ENCODE peak calls at places on chromosomes 5 and 9, in nine cellular contexts. One of them, this sample, is unnamed.

GRCh38 chr5:59069438-59070079 is 486.7 kb downstream of the RAB3C start:
- DNase-seq in progenitor cell of endocrine pancreas: no peak
- DNase-seq in psoas muscle: no peak
- DNase-seq in HFFc6: peak
- DNase-seq in Peyer's patch: no peak
- DNase-seq in body of pancreas: peak
- DNase-seq in GM13977: no peak
- DNase-seq in transverse colon: no peak
- DNase-seq in hepatocyte: peak
- DNase-seq in this sample: peak

GRCh38 chr5:180068519-180069090 is 3.0 kb downstream of the RNF130 start:
- DNase-seq in hepatocyte: no peak
- DNase-seq in GM13977: no peak
- DNase-seq in psoas muscle: no peak
- DNase-seq in transverse colon: no peak
- DNase-seq in body of pancreas: no peak
- DNase-seq in progenitor cell of endocrine pancreas: no peak
- DNase-seq in Peyer's patch: no peak
- DNase-seq in HFFc6: no peak
- DNase-seq in this sample: no peak

GRCh38 chr9:14251146-14252071 is 62.5 kb downstream of the NFIB start:
- DNase-seq in psoas muscle: peak
- DNase-seq in Peyer's patch: no peak
- DNase-seq in hepatocyte: peak
- DNase-seq in transverse colon: peak
- DNase-seq in body of pancreas: peak
- DNase-seq in GM13977: no peak
- DNase-seq in HFFc6: peak
- DNase-seq in progenitor cell of endocrine pancreas: peak
- DNase-seq in this sample: peak

GRCh38 chr5:72244862-72245371 is 75.1 kb downstream of the MRPS27 start:
- DNase-seq in GM13977: peak
- DNase-seq in psoas muscle: no peak
- DNase-seq in body of pancreas: peak
- DNase-seq in HFFc6: peak
- DNase-seq in transverse colon: no peak
- DNase-seq in progenitor cell of endocrine pancreas: no peak
- DNase-seq in Peyer's patch: no peak
- DNase-seq in hepatocyte: peak
- DNase-seq in this sample: peak

GRCh38 chr5:84287964-84288363 is 96.7 kb downstream of the EDIL3 start:
- DNase-seq in psoas muscle: no peak
- DNase-seq in GM13977: no peak
- DNase-seq in transverse colon: no peak
- DNase-seq in hepatocyte: no peak
- DNase-seq in body of pancreas: no peak
- DNase-seq in Peyer's patch: no peak
- DNase-seq in progenitor cell of endocrine pancreas: no peak
- DNase-seq in HFFc6: no peak
- DNase-seq in this sample: peak

GRCh38 chr5:13780081-13780480 is 164.4 kb downstream of the DNAH5 start:
- DNase-seq in Peyer's patch: no peak
- DNase-seq in hepatocyte: no peak
- DNase-seq in body of pancreas: no peak
- DNase-seq in transverse colon: no peak
- DNase-seq in HFFc6: no peak
- DNase-seq in progenitor cell of endocrine pancreas: no peak
- DNase-seq in GM13977: no peak
- DNase-seq in psoas muscle: no peak
- DNase-seq in this sample: no peak

GRCh38 chr5:95842955-95843544 is 20.5 kb upstream of the GLRX start:
- DNase-seq in body of pancreas: peak
- DNase-seq in hepatocyte: peak
- DNase-seq in transverse colon: peak
- DNase-seq in GM13977: peak
- DNase-seq in Peyer's patch: peak
- DNase-seq in HFFc6: peak
- DNase-seq in progenitor cell of endocrine pancreas: no peak
- DNase-seq in psoas muscle: peak
- DNase-seq in this sample: peak

GRCh38 chr9:111691686-111692329 is 30.4 kb downstream of the GNG10 start:
- DNase-seq in transverse colon: no peak
- DNase-seq in psoas muscle: no peak
- DNase-seq in progenitor cell of endocrine pancreas: no peak
- DNase-seq in body of pancreas: no peak
- DNase-seq in HFFc6: peak
- DNase-seq in Peyer's patch: no peak
- DNase-seq in GM13977: no peak
- DNase-seq in hepatocyte: peak
- DNase-seq in this sample: no peak

GRCh38 chr9:33130961-33131360 is 36.2 kb downstream of the B4GALT1 start:
- DNase-seq in HFFc6: no peak
- DNase-seq in transverse colon: no peak
- DNase-seq in hepatocyte: no peak
- DNase-seq in GM13977: no peak
- DNase-seq in progenitor cell of endocrine pancreas: no peak
- DNase-seq in body of pancreas: no peak
- DNase-seq in psoas muscle: no peak
- DNase-seq in Peyer's patch: no peak
- DNase-seq in this sample: no peak

GRCh38 chr9:118992813-118993747 is 376.2 kb downstream of the BRINP1 start:
- DNase-seq in progenitor cell of endocrine pancreas: no peak
- DNase-seq in body of pancreas: peak
- DNase-seq in psoas muscle: no peak
- DNase-seq in Peyer's patch: no peak
- DNase-seq in GM13977: no peak
- DNase-seq in HFFc6: no peak
- DNase-seq in transverse colon: no peak
- DNase-seq in hepatocyte: peak
- DNase-seq in this sample: no peak

GRCh38 chr5:115895821-115896220 is 54.1 kb downstream of the AP3S1 start:
- DNase-seq in progenitor cell of endocrine pancreas: no peak
- DNase-seq in psoas muscle: no peak
- DNase-seq in transverse colon: no peak
- DNase-seq in HFFc6: peak
- DNase-seq in Peyer's patch: no peak
- DNase-seq in body of pancreas: no peak
- DNase-seq in GM13977: no peak
- DNase-seq in hepatocyte: no peak
- DNase-seq in this sample: no peak

GRCh38 chr9:89023788-89024187 is 32.5 kb downstream of the S1PR3 start:
- DNase-seq in HFFc6: no peak
- DNase-seq in transverse colon: no peak
- DNase-seq in psoas muscle: no peak
- DNase-seq in Peyer's patch: no peak
- DNase-seq in hepatocyte: no peak
- DNase-seq in progenitor cell of endocrine pancreas: no peak
- DNase-seq in body of pancreas: no peak
- DNase-seq in GM13977: no peak
- DNase-seq in this sample: no peak

GRCh38 chr5:54062958-54063357 is 247.4 kb downstream of the ARL15 start:
- DNase-seq in GM13977: no peak
- DNase-seq in transverse colon: no peak
- DNase-seq in Peyer's patch: no peak
- DNase-seq in hepatocyte: no peak
- DNase-seq in progenitor cell of endocrine pancreas: no peak
- DNase-seq in psoas muscle: no peak
- DNase-seq in body of pancreas: no peak
- DNase-seq in HFFc6: peak
- DNase-seq in this sample: no peak

GRCh38 chr9:86794356-86795046 is 152.8 kb downstream of the GAS1 start:
- DNase-seq in Peyer's patch: no peak
- DNase-seq in hepatocyte: peak
- DNase-seq in transverse colon: no peak
- DNase-seq in HFFc6: peak
- DNase-seq in psoas muscle: no peak
- DNase-seq in GM13977: no peak
- DNase-seq in body of pancreas: no peak
- DNase-seq in progenitor cell of endocrine pancreas: no peak
- DNase-seq in this sample: no peak

GRCh38 chr5:114097570-114097969 is 264.3 kb upstream of the KCNN2 start:
- DNase-seq in Peyer's patch: no peak
- DNase-seq in progenitor cell of endocrine pancreas: no peak
- DNase-seq in hepatocyte: no peak
- DNase-seq in HFFc6: no peak
- DNase-seq in psoas muscle: no peak
- DNase-seq in GM13977: no peak
- DNase-seq in body of pancreas: no peak
- DNase-seq in transverse colon: no peak
- DNase-seq in this sample: no peak

GRCh38 chr5:52693279-52693678 is 94.4 kb upstream of the ITGA1 start:
- DNase-seq in Peyer's patch: peak
- DNase-seq in transverse colon: peak
- DNase-seq in progenitor cell of endocrine pancreas: no peak
- DNase-seq in body of pancreas: peak
- DNase-seq in HFFc6: peak
- DNase-seq in hepatocyte: peak
- DNase-seq in GM13977: peak
- DNase-seq in psoas muscle: peak
- DNase-seq in this sample: peak

GRCh38 chr5:139383993-139384590 is 995 bp upstream of the SLC23A1 start:
- DNase-seq in hepatocyte: no peak
- DNase-seq in body of pancreas: no peak
- DNase-seq in transverse colon: no peak
- DNase-seq in HFFc6: no peak
- DNase-seq in progenitor cell of endocrine pancreas: no peak
- DNase-seq in psoas muscle: no peak
- DNase-seq in Peyer's patch: no peak
- DNase-seq in GM13977: no peak
- DNase-seq in this sample: no peak

GRCh38 chr5:139148986-139149385 is 49.2 kb downstream of the SIL1 start:
- DNase-seq in transverse colon: no peak
- DNase-seq in GM13977: no peak
- DNase-seq in progenitor cell of endocrine pancreas: no peak
- DNase-seq in Peyer's patch: no peak
- DNase-seq in HFFc6: no peak
- DNase-seq in hepatocyte: no peak
- DNase-seq in psoas muscle: no peak
- DNase-seq in body of pancreas: no peak
- DNase-seq in this sample: no peak

GRCh38 chr5:156201793-156202388 is 125.1 kb upstream of the SGCD start:
- DNase-seq in transverse colon: no peak
- DNase-seq in progenitor cell of endocrine pancreas: no peak
- DNase-seq in body of pancreas: peak
- DNase-seq in GM13977: no peak
- DNase-seq in Peyer's patch: no peak
- DNase-seq in HFFc6: no peak
- DNase-seq in hepatocyte: peak
- DNase-seq in psoas muscle: no peak
- DNase-seq in this sample: no peak

DNA sequence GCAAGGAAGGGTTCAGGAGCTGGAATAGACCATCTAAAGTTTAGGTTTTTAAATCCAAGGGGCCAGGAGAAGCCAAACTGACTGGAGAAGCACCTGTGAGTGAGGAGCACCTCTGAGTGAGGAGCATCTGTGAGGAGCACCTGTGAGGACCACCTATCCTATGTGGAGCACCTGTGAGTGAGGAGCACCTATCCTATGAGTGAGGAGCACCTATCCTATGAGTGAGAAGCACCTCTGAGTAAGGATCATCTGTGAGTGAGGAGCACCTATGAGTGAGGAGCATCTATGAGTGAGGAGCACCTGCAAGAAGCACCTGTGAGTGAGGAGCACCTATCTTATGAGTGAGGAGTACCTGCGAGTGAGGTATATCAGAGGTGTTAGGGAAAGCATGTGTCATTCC is 8.0 kb upstream of the OR1Q1 start:
- DNase-seq in psoas muscle: no peak
- DNase-seq in GM13977: no peak
- DNase-seq in transverse colon: no peak
- DNase-seq in HFFc6: no peak
- DNase-seq in Peyer's patch: no peak
- DNase-seq in hepatocyte: no peak
- DNase-seq in body of pancreas: no peak
- DNase-seq in progenitor cell of endocrine pancreas: no peak
- DNase-seq in this sample: no peak
- TF ChIP-seq CTCF in psoas muscle: no peak
- TF ChIP-seq CTCF in GM13977: no peak
- TF ChIP-seq CTCF in transverse colon: no peak
- TF ChIP-seq CTCF in HFFc6: no peak
- TF ChIP-seq CTCF in Peyer's patch: no peak
- TF ChIP-seq CTCF in hepatocyte: no peak
- TF ChIP-seq CTCF in body of pancreas: no peak
- TF ChIP-seq CTCF in progenitor cell of endocrine pancreas: no peak
- TF ChIP-seq CTCF in this sample: no peak

GRCh38 chr9:131475956-131476776 is 26.6 kb upstream of the POMT1 start:
- DNase-seq in transverse colon: no peak
- DNase-seq in psoas muscle: no peak
- DNase-seq in body of pancreas: no peak
- DNase-seq in GM13977: no peak
- DNase-seq in progenitor cell of endocrine pancreas: no peak
- DNase-seq in hepatocyte: no peak
- DNase-seq in Peyer's patch: no peak
- DNase-seq in HFFc6: no peak
- DNase-seq in this sample: no peak
- TF ChIP-seq CTCF in transverse colon: peak
- TF ChIP-seq CTCF in psoas muscle: peak
- TF ChIP-seq CTCF in body of pancreas: no peak
- TF ChIP-seq CTCF in GM13977: peak
- TF ChIP-seq CTCF in progenitor cell of endocrine pancreas: peak
- TF ChIP-seq CTCF in hepatocyte: peak
- TF ChIP-seq CTCF in Peyer's patch: peak
- TF ChIP-seq CTCF in HFFc6: peak
- TF ChIP-seq CTCF in this sample: no peak

GRCh38 chr5:55657443-55657842 is 54.7 kb downstream of the SLC38A9 start:
- DNase-seq in progenitor cell of endocrine pancreas: no peak
- DNase-seq in psoas muscle: no peak
- DNase-seq in Peyer's patch: no peak
- DNase-seq in HFFc6: no peak
- DNase-seq in hepatocyte: no peak
- DNase-seq in body of pancreas: no peak
- DNase-seq in GM13977: no peak
- DNase-seq in transverse colon: no peak
- DNase-seq in this sample: no peak
- TF ChIP-seq CTCF in progenitor cell of endocrine pancreas: no peak
- TF ChIP-seq CTCF in psoas muscle: no peak
- TF ChIP-seq CTCF in Peyer's patch: no peak
- TF ChIP-seq CTCF in HFFc6: no peak
- TF ChIP-seq CTCF in hepatocyte: no peak
- TF ChIP-seq CTCF in body of pancreas: no peak
- TF ChIP-seq CTCF in GM13977: no peak
- TF ChIP-seq CTCF in transverse colon: no peak
- TF ChIP-seq CTCF in this sample: no peak

GRCh38 chr5:107700486-107700885 is 29.7 kb upstream of the EFNA5 start:
- DNase-seq in hepatocyte: no peak
- DNase-seq in transverse colon: no peak
- DNase-seq in Peyer's patch: no peak
- DNase-seq in body of pancreas: no peak
- DNase-seq in psoas muscle: no peak
- DNase-seq in progenitor cell of endocrine pancreas: no peak
- DNase-seq in HFFc6: no peak
- DNase-seq in GM13977: no peak
- DNase-seq in this sample: no peak

GRCh38 chr5:107699425-107699824 is 28.7 kb upstream of the EFNA5 start:
- DNase-seq in hepatocyte: no peak
- DNase-seq in Peyer's patch: no peak
- DNase-seq in transverse colon: no peak
- DNase-seq in HFFc6: no peak
- DNase-seq in GM13977: no peak
- DNase-seq in body of pancreas: no peak
- DNase-seq in progenitor cell of endocrine pancreas: no peak
- DNase-seq in psoas muscle: no peak
- DNase-seq in this sample: no peak

GRCh38 chr5:107705390-107706014 is 34.8 kb upstream of the EFNA5 start:
- DNase-seq in progenitor cell of endocrine pancreas: no peak
- DNase-seq in Peyer's patch: no peak
- DNase-seq in psoas muscle: no peak
- DNase-seq in HFFc6: no peak
- DNase-seq in GM13977: no peak
- DNase-seq in body of pancreas: no peak
- DNase-seq in hepatocyte: no peak
- DNase-seq in transverse colon: no peak
- DNase-seq in this sample: no peak

GRCh38 chr5:107704686-107705389 is 34.1 kb upstream of the EFNA5 start:
- DNase-seq in hepatocyte: no peak
- DNase-seq in HFFc6: no peak
- DNase-seq in progenitor cell of endocrine pancreas: no peak
- DNase-seq in Peyer's patch: no peak
- DNase-seq in transverse colon: no peak
- DNase-seq in GM13977: no peak
- DNase-seq in psoas muscle: no peak
- DNase-seq in body of pancreas: no peak
- DNase-seq in this sample: no peak
- TF ChIP-seq CTCF in hepatocyte: no peak
- TF ChIP-seq CTCF in HFFc6: no peak
- TF ChIP-seq CTCF in progenitor cell of endocrine pancreas: no peak
- TF ChIP-seq CTCF in Peyer's patch: no peak
- TF ChIP-seq CTCF in transverse colon: no peak
- TF ChIP-seq CTCF in GM13977: no peak
- TF ChIP-seq CTCF in psoas muscle: no peak
- TF ChIP-seq CTCF in body of pancreas: no peak
- TF ChIP-seq CTCF in this sample: no peak

This sample was measured in Calu3.